ENCODE peak calls at places on chromosomes 13 and 19, in four cellular contexts. One of them, this sample, is unnamed. For H3K4me1, the result is how much of the 10 kb centered on the place peaks cover.

GRCh38 chr13:46354143-46355087 is 32.6 kb downstream of the RUBCNL start:
- DNase-seq in neuronal stem cell: no peak
- DNase-seq in fibroblast of lung: peak
- DNase-seq in GM23248: peak
- DNase-seq in this sample: no peak

GRCh38 chr13:21013682-21014038 is 47.7 kb downstream of the LATS2 start:
- DNase-seq in fibroblast of lung: no peak
- DNase-seq in GM23248: no peak
- DNase-seq in neuronal stem cell: no peak
- DNase-seq in this sample: no peak

GRCh38 chr13:75353786-75354193 is 128.2 kb downstream of the TBC1D4 start:
- DNase-seq in neuronal stem cell: no peak
- DNase-seq in GM23248: peak
- DNase-seq in fibroblast of lung: no peak
- DNase-seq in this sample: peak

GRCh38 chr13:19178901-19179593 is 2.6 kb downstream of the TUBA3C start:
- DNase-seq in fibroblast of lung: no peak
- DNase-seq in GM23248: no peak
- DNase-seq in neuronal stem cell: no peak
- DNase-seq in this sample: no peak

GRCh38 chr13:99421758-99422555 is 79.3 kb upstream of the TM9SF2 start:
- DNase-seq in fibroblast of lung: no peak
- DNase-seq in neuronal stem cell: no peak
- DNase-seq in GM23248: no peak
- DNase-seq in this sample: no peak

GRCh38 chr19:24033962-24034342 is 53.0 kb upstream of the ZNF254 start:
- DNase-seq in fibroblast of lung: peak
- DNase-seq in neuronal stem cell: peak
- DNase-seq in GM23248: peak
- DNase-seq in this sample: no peak

GRCh38 chr19:42166336-42166735 is 34.1 kb upstream of the POU2F2 start:
- DNase-seq in GM23248: no peak
- DNase-seq in fibroblast of lung: no peak
- DNase-seq in neuronal stem cell: no peak
- DNase-seq in this sample: no peak

GRCh38 chr13:112687836-112688559 is 1.8 kb upstream of the ATP11A start:
- DNase-seq in fibroblast of lung: no peak
- DNase-seq in neuronal stem cell: no peak
- DNase-seq in GM23248: no peak
- DNase-seq in this sample: no peak

GRCh38 chr19:13425151-13425550 is 81.1 kb downstream of the CACNA1A start:
- DNase-seq in neuronal stem cell: no peak
- DNase-seq in fibroblast of lung: no peak
- DNase-seq in GM23248: no peak
- DNase-seq in this sample: no peak

GRCh38 chr19:34282611-34283519 is 28.5 kb downstream of the GARRE1 start:
- DNase-seq in GM23248: no peak
- DNase-seq in fibroblast of lung: no peak
- DNase-seq in neuronal stem cell: no peak
- DNase-seq in this sample: no peak

GRCh38 chr13:40193290-40194203 is 472.9 kb downstream of the FOXO1 start:
- DNase-seq in fibroblast of lung: peak
- DNase-seq in GM23248: peak
- DNase-seq in neuronal stem cell: no peak
- DNase-seq in this sample: no peak

GRCh38 chr13:66585669-66586203 is 644.4 kb downstream of the PCDH9 start:
- DNase-seq in GM23248: no peak
- DNase-seq in fibroblast of lung: no peak
- DNase-seq in neuronal stem cell: no peak
- DNase-seq in this sample: no peak

GRCh38 chr13:72109863-72110262 is 242.9 kb upstream of the DACH1 start:
- DNase-seq in neuronal stem cell: no peak
- DNase-seq in fibroblast of lung: no peak
- DNase-seq in GM23248: no peak
- DNase-seq in this sample: no peak

DNA sequence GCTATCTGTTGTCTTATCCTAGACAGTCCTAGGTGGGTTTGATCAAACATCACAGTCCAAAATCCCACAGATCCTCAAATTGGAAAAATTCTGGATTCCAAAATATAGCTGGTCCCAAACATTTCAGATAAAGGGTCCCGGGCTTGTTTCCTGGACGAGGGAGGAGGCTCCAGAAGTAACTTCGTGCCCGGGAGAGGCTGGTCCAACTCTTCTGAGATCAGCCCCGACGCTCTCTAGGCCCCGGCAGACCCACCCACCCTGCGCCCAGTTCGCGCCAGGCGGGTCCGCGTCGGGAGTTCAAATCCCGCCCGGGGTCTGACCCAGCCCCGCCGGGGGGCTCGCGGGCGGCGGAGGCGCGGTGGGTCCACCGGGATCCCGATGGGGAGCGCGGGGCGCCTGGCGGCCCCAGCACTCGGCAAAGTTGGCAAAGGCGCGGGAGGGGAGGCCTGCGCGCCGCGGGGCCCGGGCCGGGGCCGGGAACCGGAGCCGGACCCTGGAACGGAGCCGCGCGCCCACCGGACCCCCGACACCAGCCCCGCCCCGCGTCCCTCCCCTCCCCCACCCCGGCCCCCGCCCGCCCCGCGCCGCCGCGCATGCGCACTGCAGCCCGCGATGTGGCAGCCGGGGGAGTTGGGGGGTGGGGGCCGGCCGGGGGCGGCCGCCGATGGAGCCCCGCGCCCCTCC is 513 bp downstream of the MIER2 start:
- DNase-seq in fibroblast of lung: peak
- DNase-seq in GM23248: peak
- DNase-seq in neuronal stem cell: peak
- DNase-seq in this sample: no peak
- H3K4me1 ChIP-seq in fibroblast of lung: under half
- H3K4me1 ChIP-seq in GM23248: under half
- H3K4me1 ChIP-seq in neuronal stem cell: under half
- H3K4me1 ChIP-seq in this sample: under half

DNA sequence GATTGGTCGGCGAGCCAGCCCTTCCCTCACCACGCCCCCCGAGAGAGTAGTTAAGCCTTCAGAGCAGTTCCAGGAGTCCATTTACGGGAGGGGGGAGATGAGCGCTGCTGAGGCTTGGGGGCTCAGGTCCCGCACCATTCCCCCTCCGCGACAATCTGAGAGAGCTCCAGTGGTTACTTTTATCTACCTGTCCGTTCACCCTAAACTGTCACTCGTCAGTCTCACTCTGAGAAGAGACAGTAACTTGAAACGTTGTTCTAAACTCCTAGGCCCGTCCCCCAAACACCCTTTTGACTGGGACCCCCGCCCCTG is 2.0 kb downstream of the FOSB start:
- DNase-seq in GM23248: no peak
- DNase-seq in neuronal stem cell: no peak
- DNase-seq in fibroblast of lung: no peak
- DNase-seq in this sample: peak
- H2AFZ ChIP-seq in GM23248: peak
- H2AFZ ChIP-seq in neuronal stem cell: peak
- H2AFZ ChIP-seq in fibroblast of lung: no peak
- H2AFZ ChIP-seq in this sample: peak

GRCh38 chr19:2543463-2544442 is 67.8 kb downstream of the GADD45B start:
- DNase-seq in neuronal stem cell: peak
- DNase-seq in fibroblast of lung: peak
- DNase-seq in GM23248: peak
- DNase-seq in this sample: no peak
- H3K4me2 ChIP-seq in neuronal stem cell: peak
- H3K4me2 ChIP-seq in fibroblast of lung: peak
- H3K4me2 ChIP-seq in GM23248: peak
- H3K4me2 ChIP-seq in this sample: no peak

GRCh38 chr19:51119089-51119488 is 5.6 kb upstream of the SIGLEC9 start:
- DNase-seq in neuronal stem cell: no peak
- DNase-seq in fibroblast of lung: no peak
- DNase-seq in GM23248: peak
- DNase-seq in this sample: no peak
- H3K4me1 ChIP-seq in neuronal stem cell: under half
- H3K4me1 ChIP-seq in fibroblast of lung: under half
- H3K4me1 ChIP-seq in GM23248: under half
- H3K4me1 ChIP-seq in this sample: under half

DNA sequence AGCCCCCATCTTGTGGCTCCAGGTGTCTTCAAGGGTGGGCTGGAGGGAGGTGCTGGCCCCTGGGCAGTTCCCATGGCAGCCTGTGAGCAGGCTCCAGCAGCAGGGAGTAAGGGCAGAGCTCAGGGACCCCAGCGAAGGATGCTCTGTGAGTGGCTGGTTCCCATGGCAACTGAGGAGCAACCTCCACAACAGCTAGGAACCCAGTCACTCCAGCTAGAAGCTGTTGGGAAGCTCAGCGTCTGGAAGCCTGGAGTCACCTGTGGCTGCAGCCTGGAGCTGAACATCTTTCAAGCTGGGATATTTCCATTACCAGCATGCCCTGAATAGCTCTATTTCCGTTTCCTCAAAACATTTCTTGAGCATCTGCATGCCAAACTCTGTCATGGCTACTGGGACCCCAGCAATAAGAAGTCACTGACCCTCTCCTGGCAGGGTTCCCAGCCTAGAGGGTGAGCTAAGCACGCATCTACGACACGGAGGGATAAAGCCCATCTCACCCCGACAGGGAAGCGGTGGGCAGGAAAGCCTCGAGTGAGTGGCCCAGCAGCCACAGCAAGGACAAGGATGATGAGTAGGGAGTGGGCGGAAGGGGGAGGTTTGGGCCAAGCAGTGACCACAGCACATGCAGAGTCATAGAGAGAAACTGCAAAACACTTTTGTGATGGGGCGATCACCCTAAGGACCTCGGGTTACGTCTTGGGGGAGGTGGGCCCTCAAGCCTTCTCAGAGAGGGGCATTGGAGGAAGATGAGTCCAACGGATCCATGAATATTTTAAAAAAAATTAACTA is 52.6 kb downstream of the ALOX5AP start:
- DNase-seq in fibroblast of lung: no peak
- DNase-seq in neuronal stem cell: no peak
- DNase-seq in GM23248: peak
- DNase-seq in this sample: no peak
- H2AFZ ChIP-seq in fibroblast of lung: no peak
- H2AFZ ChIP-seq in neuronal stem cell: no peak
- H2AFZ ChIP-seq in GM23248: no peak
- H2AFZ ChIP-seq in this sample: no peak

GRCh38 chr19:55005684-55006488 is 32.2 kb downstream of the GP6 start:
- DNase-seq in fibroblast of lung: peak
- DNase-seq in GM23248: peak
- DNase-seq in neuronal stem cell: no peak
- DNase-seq in this sample: peak
- H3K4me2 ChIP-seq in fibroblast of lung: no peak
- H3K4me2 ChIP-seq in GM23248: no peak
- H3K4me2 ChIP-seq in neuronal stem cell: no peak
- H3K4me2 ChIP-seq in this sample: peak

GRCh38 chr13:33265133-33265532 is 20.4 kb downstream of the STARD13 start:
- DNase-seq in neuronal stem cell: no peak
- DNase-seq in fibroblast of lung: no peak
- DNase-seq in GM23248: no peak
- DNase-seq in this sample: no peak

GRCh38 chr13:33263484-33263883 is 22.1 kb downstream of the STARD13 start:
- DNase-seq in neuronal stem cell: no peak
- DNase-seq in fibroblast of lung: no peak
- DNase-seq in GM23248: no peak
- DNase-seq in this sample: no peak

GRCh38 chr13:33263976-33264619 is 21.5 kb downstream of the STARD13 start:
- DNase-seq in fibroblast of lung: no peak
- DNase-seq in neuronal stem cell: no peak
- DNase-seq in GM23248: peak
- DNase-seq in this sample: no peak

GRCh38 chr13:33264620-33264978 is 21.0 kb downstream of the STARD13 start:
- DNase-seq in fibroblast of lung: no peak
- DNase-seq in neuronal stem cell: no peak
- DNase-seq in GM23248: no peak
- DNase-seq in this sample: no peak

DNA sequence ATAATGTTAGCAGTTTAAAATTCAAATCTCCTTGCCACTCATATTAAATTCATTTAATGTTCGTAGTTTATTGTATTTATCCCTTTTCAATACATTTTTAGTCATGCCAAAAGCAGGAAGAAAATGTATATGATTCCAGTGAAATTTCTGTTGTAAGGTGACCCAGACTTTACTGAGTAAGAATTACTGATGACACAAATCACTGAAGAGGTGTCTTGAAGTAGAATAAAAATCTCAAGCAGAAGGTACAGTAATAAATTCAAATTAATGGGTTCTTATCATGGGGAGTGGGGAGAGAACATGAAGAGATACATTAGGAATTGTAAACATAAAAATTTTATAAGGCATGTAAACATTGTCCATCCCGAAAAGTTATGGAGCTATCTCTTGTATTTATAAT is 19.9 kb downstream of the STARD13 start:
- DNase-seq in fibroblast of lung: no peak
- DNase-seq in GM23248: no peak
- DNase-seq in neuronal stem cell: no peak
- DNase-seq in this sample: no peak
- H3K4me1 ChIP-seq in fibroblast of lung: under half
- H3K4me1 ChIP-seq in GM23248: under half
- H3K4me1 ChIP-seq in neuronal stem cell: under half
- H3K4me1 ChIP-seq in this sample: under half

GRCh38 chr19:4115050-4115817 is 8.7 kb downstream of the MAP2K2 start:
- DNase-seq in neuronal stem cell: no peak
- DNase-seq in fibroblast of lung: no peak
- DNase-seq in GM23248: no peak
- DNase-seq in this sample: peak
- H2AFZ ChIP-seq in neuronal stem cell: no peak
- H2AFZ ChIP-seq in fibroblast of lung: no peak
- H2AFZ ChIP-seq in GM23248: no peak
- H2AFZ ChIP-seq in this sample: peak

This sample was measured in MM.1S.